ENCODE peak calls at places on chromosome 1, in six cellular contexts. One of them, this sample, is unnamed.

GRCh38 chr1:11157867-11158266 is 31.3 kb upstream of the ANGPTL7 start:
- DNase-seq in GM12891: no peak
- DNase-seq in H1: no peak
- DNase-seq in K562: no peak
- DNase-seq in HepG2: no peak
- DNase-seq in GM12878: no peak
- DNase-seq in this sample: no peak

GRCh38 chr1:113452921-113453770 is 62.8 kb downstream of the MAGI3 start:
- DNase-seq in GM12891: no peak
- DNase-seq in H1: no peak
- DNase-seq in K562: peak; percentile 20
- DNase-seq in HepG2: peak; percentile 32
- DNase-seq in GM12878: no peak
- DNase-seq in this sample: no peak

GRCh38 chr1:55272994-55273393 is 57.8 kb upstream of the USP24 start:
- DNase-seq in GM12891: no peak
- DNase-seq in H1: no peak
- DNase-seq in K562: peak; percentile 28
- DNase-seq in HepG2: no peak
- DNase-seq in GM12878: no peak
- DNase-seq in this sample: no peak

GRCh38 chr1:72278461-72278860 is 3.9 kb downstream of the NEGR1 start:
- DNase-seq in GM12891: no peak
- DNase-seq in H1: no peak
- DNase-seq in K562: no peak
- DNase-seq in HepG2: no peak
- DNase-seq in GM12878: no peak
- DNase-seq in this sample: no peak

GRCh38 chr1:9873992-9874391 is 36.1 kb downstream of the CTNNBIP1 start:
- DNase-seq in GM12891: no peak
- DNase-seq in H1: no peak
- DNase-seq in K562: no peak
- DNase-seq in HepG2: no peak
- DNase-seq in GM12878: no peak
- DNase-seq in this sample: no peak

GRCh38 chr1:41936107-41936506 is 17.4 kb upstream of the HIVEP3 start:
- DNase-seq in GM12891: no peak
- DNase-seq in H1: no peak
- DNase-seq in K562: no peak
- DNase-seq in HepG2: no peak
- DNase-seq in GM12878: no peak
- DNase-seq in this sample: no peak

GRCh38 chr1:22831729-22832413 is 121.2 kb downstream of the EPHB2 start:
- DNase-seq in GM12891: no peak
- DNase-seq in H1: no peak
- DNase-seq in K562: no peak
- DNase-seq in HepG2: peak; percentile 5
- DNase-seq in GM12878: no peak
- DNase-seq in this sample: no peak

GRCh38 chr1:214403431-214403830 is 122.5 kb downstream of the SMYD2 start:
- DNase-seq in GM12891: no peak
- DNase-seq in H1: no peak
- DNase-seq in K562: no peak
- DNase-seq in HepG2: no peak
- DNase-seq in GM12878: no peak
- DNase-seq in this sample: no peak

GRCh38 chr1:173503391-173503790 is 26.3 kb downstream of the PRDX6 start:
- DNase-seq in GM12891: no peak
- DNase-seq in H1: no peak
- DNase-seq in K562: peak; percentile 42
- DNase-seq in HepG2: peak; percentile 33
- DNase-seq in GM12878: no peak
- DNase-seq in this sample: no peak

GRCh38 chr1:209433649-209434031 is 149.9 kb upstream of the CAMK1G start:
- DNase-seq in GM12891: no peak
- DNase-seq in H1: no peak
- DNase-seq in K562: no peak
- DNase-seq in HepG2: no peak
- DNase-seq in GM12878: no peak
- DNase-seq in this sample: no peak

GRCh38 chr1:202171292-202172014 is 11.1 kb upstream of the PTPN7 start:
- DNase-seq in GM12891: no peak
- DNase-seq in H1: no peak
- DNase-seq in K562: no peak
- DNase-seq in HepG2: no peak
- DNase-seq in GM12878: no peak
- DNase-seq in this sample: no peak

GRCh38 chr1:25922633-25923567 is 16.7 kb upstream of the STMN1 start:
- DNase-seq in GM12891: peak; percentile 22
- DNase-seq in H1: no peak
- DNase-seq in K562: no peak
- DNase-seq in HepG2: no peak
- DNase-seq in GM12878: no peak
- DNase-seq in this sample: no peak

GRCh38 chr1:153345187-153346066 is 3.2 kb downstream of the PGLYRP4 start:
- DNase-seq in GM12891: no peak
- DNase-seq in H1: no peak
- DNase-seq in K562: no peak
- DNase-seq in HepG2: no peak
- DNase-seq in GM12878: peak; percentile 51
- DNase-seq in this sample: no peak

GRCh38 chr1:80054129-80054528 is 1047.6 kb upstream of the ADGRL4 start:
- DNase-seq in GM12891: no peak
- DNase-seq in H1: no peak
- DNase-seq in K562: peak; percentile 27
- DNase-seq in HepG2: no peak
- DNase-seq in GM12878: no peak
- DNase-seq in this sample: no peak

GRCh38 chr1:19647643-19648042 is 3.5 kb downstream of the NBL1 start:
- DNase-seq in GM12891: no peak
- DNase-seq in H1: no peak
- DNase-seq in K562: no peak
- DNase-seq in HepG2: no peak
- DNase-seq in GM12878: no peak
- DNase-seq in this sample: no peak

GRCh38 chr1:160401487-160401805 is 1.1 kb downstream of the VANGL2 start:
- DNase-seq in GM12891: no peak
- DNase-seq in H1: no peak
- DNase-seq in K562: no peak
- DNase-seq in HepG2: no peak
- DNase-seq in GM12878: no peak
- DNase-seq in this sample: no peak

GRCh38 chr1:156477526-156478249 is 22.9 kb downstream of the MEF2D start:
- DNase-seq in GM12891: no peak
- DNase-seq in H1: no peak
- DNase-seq in K562: no peak
- DNase-seq in HepG2: no peak
- DNase-seq in GM12878: no peak
- DNase-seq in this sample: no peak

GRCh38 chr1:89622895-89623294 is 10.0 kb upstream of the LRRC8C start:
- DNase-seq in GM12891: no peak
- DNase-seq in H1: no peak
- DNase-seq in K562: no peak
- DNase-seq in HepG2: no peak
- DNase-seq in GM12878: no peak
- DNase-seq in this sample: no peak

GRCh38 chr1:89620664-89621063 is 12.3 kb upstream of the LRRC8C start:
- DNase-seq in GM12891: no peak
- DNase-seq in H1: no peak
- DNase-seq in K562: no peak
- DNase-seq in HepG2: no peak
- DNase-seq in GM12878: no peak
- DNase-seq in this sample: no peak

GRCh38 chr1:89624314-89624713 is 8.6 kb upstream of the LRRC8C start:
- DNase-seq in GM12891: no peak
- DNase-seq in H1: no peak
- DNase-seq in K562: no peak
- DNase-seq in HepG2: no peak
- DNase-seq in GM12878: no peak
- DNase-seq in this sample: no peak

GRCh38 chr1:89627596-89627962 is 5.3 kb upstream of the LRRC8C start:
- DNase-seq in GM12891: no peak
- DNase-seq in H1: no peak
- DNase-seq in K562: no peak
- DNase-seq in HepG2: peak; percentile 34
- DNase-seq in GM12878: no peak
- DNase-seq in this sample: no peak

GRCh38 chr1:89624715-89625323 is 8.1 kb upstream of the LRRC8C start:
- DNase-seq in GM12891: no peak
- DNase-seq in H1: no peak
- DNase-seq in K562: no peak
- DNase-seq in HepG2: no peak
- DNase-seq in GM12878: no peak
- DNase-seq in this sample: no peak
- TF ChIP-seq TAF1 in GM12891: no peak
- TF ChIP-seq TAF1 in H1: no peak
- TF ChIP-seq TAF1 in K562: no peak
- TF ChIP-seq TAF1 in HepG2: no peak
- TF ChIP-seq TAF1 in GM12878: no peak
- TF ChIP-seq TAF1 in this sample: no peak

GRCh38 chr1:244154882-244155531 is 103.9 kb downstream of the ZBTB18 start:
- DNase-seq in GM12891: no peak
- DNase-seq in H1: no peak
- DNase-seq in K562: no peak
- DNase-seq in HepG2: peak; percentile 10
- DNase-seq in GM12878: no peak
- DNase-seq in this sample: no peak
- TF ChIP-seq POLR2A in GM12891: no peak
- TF ChIP-seq POLR2A in H1: no peak
- TF ChIP-seq POLR2A in K562: no peak
- TF ChIP-seq POLR2A in HepG2: no peak
- TF ChIP-seq POLR2A in GM12878: no peak
- TF ChIP-seq POLR2A in this sample: no peak

DNA sequence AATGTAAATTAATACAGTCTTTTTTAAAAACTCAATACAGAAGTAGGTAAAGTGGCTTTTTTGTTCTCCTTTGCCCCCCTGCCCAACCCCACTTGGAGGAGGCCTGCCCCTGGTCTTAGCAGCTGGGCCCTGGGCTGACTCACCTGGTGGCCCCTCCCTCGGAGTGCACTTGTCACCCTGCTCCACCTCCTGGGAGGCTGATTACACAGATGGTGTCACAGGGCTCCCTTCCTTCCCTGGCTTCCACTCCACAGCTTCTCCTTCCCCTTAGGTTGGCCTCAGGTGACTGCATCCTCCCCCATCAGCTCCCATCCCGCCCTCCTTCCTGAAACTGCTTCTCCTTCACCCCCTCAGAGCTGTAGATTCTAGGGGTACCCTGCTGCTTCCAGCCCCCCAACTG is 11.7 kb upstream of the CAPN9 start:
- DNase-seq in GM12891: no peak
- DNase-seq in H1: no peak
- DNase-seq in K562: no peak
- DNase-seq in HepG2: no peak
- DNase-seq in GM12878: no peak
- DNase-seq in this sample: no peak
- TF ChIP-seq TAF1 in GM12891: no peak
- TF ChIP-seq TAF1 in H1: no peak
- TF ChIP-seq TAF1 in K562: no peak
- TF ChIP-seq TAF1 in HepG2: no peak
- TF ChIP-seq TAF1 in GM12878: no peak
- TF ChIP-seq TAF1 in this sample: no peak

DNA sequence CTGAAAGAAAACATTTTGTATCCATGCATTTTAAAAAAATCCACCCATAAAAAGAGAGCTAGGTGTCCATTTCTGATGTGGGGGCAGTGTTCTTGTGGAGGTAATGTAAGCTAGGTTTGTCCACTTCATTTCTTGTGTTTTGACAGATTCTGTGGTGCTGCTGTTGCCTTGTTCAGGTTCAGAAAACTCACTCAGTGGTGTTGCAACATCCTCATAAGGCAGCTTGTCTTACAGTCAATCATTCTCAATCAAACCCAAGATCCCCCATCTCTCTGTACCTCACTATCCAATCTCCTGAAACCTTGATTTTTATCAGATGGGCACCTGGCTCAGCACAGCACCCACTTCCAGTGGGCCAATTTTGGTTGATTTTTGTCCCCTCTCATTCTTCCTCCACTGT is 94.1 kb downstream of the TENT5C start:
- DNase-seq in GM12891: no peak
- DNase-seq in H1: no peak
- DNase-seq in K562: no peak
- DNase-seq in HepG2: no peak
- DNase-seq in GM12878: no peak
- DNase-seq in this sample: no peak
- TF ChIP-seq POLR2A in GM12891: no peak
- TF ChIP-seq POLR2A in H1: no peak
- TF ChIP-seq POLR2A in K562: no peak
- TF ChIP-seq POLR2A in HepG2: no peak
- TF ChIP-seq POLR2A in GM12878: no peak
- TF ChIP-seq POLR2A in this sample: no peak

DNA sequence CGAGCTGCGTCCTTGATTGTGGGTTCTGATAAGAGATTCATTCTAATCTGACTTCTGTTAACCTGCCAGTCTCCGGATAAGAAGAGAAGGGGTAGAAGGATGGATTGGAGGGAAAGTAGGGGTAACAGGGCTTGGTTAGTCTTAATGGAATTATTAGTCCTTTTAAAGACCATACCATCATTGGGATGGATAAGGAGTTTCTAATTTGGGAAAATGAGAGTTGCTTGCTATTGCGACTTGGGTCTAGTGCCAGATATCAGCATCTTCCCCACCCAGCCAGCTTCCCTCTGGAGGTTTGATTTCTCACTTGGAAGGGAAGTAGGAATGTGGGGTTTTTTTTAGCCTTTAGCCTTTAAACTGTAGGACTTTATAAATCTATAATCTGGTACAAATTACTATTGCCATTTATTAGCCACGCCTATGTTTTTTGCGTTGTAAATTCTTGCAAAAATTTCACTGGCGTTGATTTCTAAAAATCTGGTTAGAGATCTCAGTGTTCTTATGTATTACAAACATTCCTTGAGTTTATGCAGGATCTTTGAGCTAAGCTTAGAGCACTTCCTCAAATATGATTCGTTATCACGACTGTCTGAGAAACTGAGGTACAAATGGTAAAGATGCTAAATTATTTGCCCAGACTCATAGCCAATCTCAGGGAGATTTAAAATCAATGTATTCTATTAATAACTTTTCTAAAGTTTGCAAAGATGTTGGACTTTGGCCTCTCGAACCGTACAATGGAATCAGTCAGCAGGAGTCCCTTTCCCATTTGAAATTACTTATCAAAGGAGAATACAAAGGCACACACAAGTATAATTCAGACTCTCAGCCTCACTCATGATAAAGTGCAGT is 1.3 kb downstream of the FAM20B start:
- DNase-seq in GM12891: no peak
- DNase-seq in H1: no peak
- DNase-seq in K562: no peak
- DNase-seq in HepG2: peak; percentile 65
- DNase-seq in GM12878: no peak
- DNase-seq in this sample: no peak
- TF ChIP-seq TAF1 in GM12891: no peak
- TF ChIP-seq TAF1 in H1: no peak
- TF ChIP-seq TAF1 in K562: no peak
- TF ChIP-seq TAF1 in HepG2: no peak
- TF ChIP-seq TAF1 in GM12878: no peak
- TF ChIP-seq TAF1 in this sample: no peak